ENCODE peak calls at places on chromosomes 1 and 21, in six cellular contexts. A is brain microvascular endothelial cell; V is body of pancreas; R is lower lobe of right lung; Z is CD8-positive, alpha-beta T cell; F is colonic mucosa. P is an unnamed sample. For H3K27me3, the result is how much of the 10 kb centered on the place peaks cover.

GRCh38 chr1:228457396-228458176 is 29.6 kb upstream of the RNF187 start:
- DNase-seq in R (peak), F (peak), V (peak), Z (peak), A (peak), P (peak)

GRCh38 chr1:201877877-201878339 is 10.8 kb upstream of the SHISA4 start:
- DNase-seq in R (no peak), Z (no peak), A (peak), V (peak), F (no peak), P (peak)

GRCh38 chr1:176469450-176469985 is 6.5 kb downstream of the PAPPA2 start:
- DNase-seq in Z (no peak), R (no peak), F (no peak), A (no peak), V (peak), P (no peak)

GRCh38 chr21:45487891-45488600 is 54.2 kb downstream of the SLC19A1 start:
- DNase-seq in Z (no peak), R (no peak), V (no peak), A (peak), F (no peak), P (no peak)

GRCh38 chr1:14755518-14756252 is 157.2 kb downstream of the KAZN start:
- DNase-seq in V (no peak), F (no peak), Z (no peak), R (no peak), A (no peak), P (no peak)

GRCh38 chr1:37845781-37846180 is 13.6 kb downstream of the MTF1 start:
- DNase-seq in Z (no peak), R (no peak), F (no peak), A (no peak), V (no peak), P (no peak)

GRCh38 chr1:156886583-156887302 is 6.8 kb upstream of the PEAR1 start:
- DNase-seq in A (no peak), V (no peak), F (no peak), R (no peak), Z (no peak), P (no peak)

GRCh38 chr1:64894438-64895196 is 71.7 kb downstream of the JAK1 start:
- DNase-seq in F (no peak), V (no peak), R (no peak), A (no peak), Z (no peak), P (no peak)

GRCh38 chr1:33763406-33763805 is 100.5 kb upstream of the HMGB4 start:
- DNase-seq in V (no peak), F (no peak), Z (no peak), R (no peak), A (peak), P (no peak)

GRCh38 chr1:153357853-153358690 is at the start of gene S100A9:
- DNase-seq in V (no peak), Z (peak), R (no peak), A (no peak), F (peak), P (peak)

GRCh38 chr1:180912801-180913616 is at the start of gene KIAA1614:
- DNase-seq in R (no peak), A (no peak), V (no peak), F (no peak), Z (no peak), P (no peak)

GRCh38 chr1:19006000-19006399 is 49.5 kb upstream of the IFFO2 start:
- DNase-seq in R (no peak), A (no peak), V (peak), F (peak), Z (no peak), P (no peak)

GRCh38 chr1:236009857-236010256 is 55.0 kb downstream of the NID1 start:
- DNase-seq in F (no peak), Z (no peak), R (no peak), A (peak), V (no peak), P (no peak)

GRCh38 chr1:12711421-12712005 is 4.4 kb upstream of the AADACL3 start:
- DNase-seq in F (no peak), R (no peak), A (no peak), V (no peak), Z (no peak), P (no peak)

GRCh38 chr1:38183094-38183493 is 136.5 kb upstream of the POU3F1 start:
- DNase-seq in V (no peak), A (no peak), R (no peak), Z (no peak), F (no peak), P (no peak)

GRCh38 chr1:85398391-85399064 is 66.4 kb downstream of the DDAH1 start:
- DNase-seq in V (no peak), F (no peak), R (no peak), A (peak), Z (no peak), P (no peak)

GRCh38 chr1:218344814-218345672 is at the start of gene TGFB2:
- DNase-seq in R (no peak), V (peak), A (peak), F (peak), Z (no peak), P (no peak)

GRCh38 chr1:66381626-66382275 is 152.2 kb upstream of the SGIP1 start:
- DNase-seq in A (no peak), R (no peak), F (no peak), Z (no peak), V (no peak), P (no peak)

GRCh38 chr1:35120458-35121133 is 41.4 kb downstream of the ZMYM1 start:
- DNase-seq in F (no peak), V (no peak), R (no peak), A (no peak), Z (peak), P (no peak)

GRCh38 chr1:169601096-169601881 is 15.0 kb upstream of the F5 start:
- DNase-seq in F (no peak), Z (no peak), R (no peak), A (no peak), V (no peak), P (no peak)

GRCh38 chr1:15836772-15837669 is 10.5 kb upstream of the SPEN start:
- DNase-seq in Z (peak), R (peak), A (no peak), V (peak), F (peak), P (peak)
- H3K4me3 ChIP-seq in Z (peak), R (peak), A (peak), V (no peak), F (peak), P (peak)

DNA sequence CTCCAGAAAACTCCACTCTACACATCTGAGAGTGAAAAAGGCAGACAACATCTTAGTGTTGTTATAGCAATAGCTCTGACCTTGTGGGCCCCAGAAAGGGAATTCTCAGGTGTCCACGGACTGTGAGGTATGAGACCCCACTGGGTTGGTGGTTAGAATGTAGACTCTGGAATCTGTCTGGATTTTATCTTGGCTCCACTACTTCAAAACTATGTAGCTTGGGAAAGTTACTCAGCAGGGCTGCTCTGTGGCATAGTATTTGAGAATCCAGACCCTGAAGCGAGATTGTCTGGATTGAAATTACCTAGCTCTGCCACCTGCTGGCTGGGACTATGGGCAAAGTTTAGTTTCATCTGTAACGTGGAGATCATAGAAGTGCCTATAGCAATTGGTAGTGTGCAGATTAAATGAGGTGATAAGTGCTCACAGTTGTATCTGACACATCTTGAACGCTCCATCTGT is 25.8 kb downstream of the PRDM2 start:
- DNase-seq in R (no peak), F (peak), A (peak), V (peak), Z (peak), P (no peak)
- H3K27me3 ChIP-seq in R (under half), F (under half), A (under half), V (under half), Z (under half), P (under half)

GRCh38 chr1:223136086-223136485 is 7.0 kb downstream of the TLR5 start:
- DNase-seq in Z (no peak), F (no peak), R (no peak), A (no peak), V (no peak), P (no peak)
- H3K27ac ChIP-seq in Z (no peak), F (no peak), R (peak), A (no peak), V (no peak), P (peak)

GRCh38 chr1:93678966-93679480 is 2.6 kb downstream of the BCAR3 start:
- DNase-seq in Z (no peak), R (no peak), V (no peak), A (no peak), F (no peak), P (no peak)
- H3K4me3 ChIP-seq in Z (no peak), R (no peak), V (no peak), A (no peak), F (no peak), P (no peak)

DNA sequence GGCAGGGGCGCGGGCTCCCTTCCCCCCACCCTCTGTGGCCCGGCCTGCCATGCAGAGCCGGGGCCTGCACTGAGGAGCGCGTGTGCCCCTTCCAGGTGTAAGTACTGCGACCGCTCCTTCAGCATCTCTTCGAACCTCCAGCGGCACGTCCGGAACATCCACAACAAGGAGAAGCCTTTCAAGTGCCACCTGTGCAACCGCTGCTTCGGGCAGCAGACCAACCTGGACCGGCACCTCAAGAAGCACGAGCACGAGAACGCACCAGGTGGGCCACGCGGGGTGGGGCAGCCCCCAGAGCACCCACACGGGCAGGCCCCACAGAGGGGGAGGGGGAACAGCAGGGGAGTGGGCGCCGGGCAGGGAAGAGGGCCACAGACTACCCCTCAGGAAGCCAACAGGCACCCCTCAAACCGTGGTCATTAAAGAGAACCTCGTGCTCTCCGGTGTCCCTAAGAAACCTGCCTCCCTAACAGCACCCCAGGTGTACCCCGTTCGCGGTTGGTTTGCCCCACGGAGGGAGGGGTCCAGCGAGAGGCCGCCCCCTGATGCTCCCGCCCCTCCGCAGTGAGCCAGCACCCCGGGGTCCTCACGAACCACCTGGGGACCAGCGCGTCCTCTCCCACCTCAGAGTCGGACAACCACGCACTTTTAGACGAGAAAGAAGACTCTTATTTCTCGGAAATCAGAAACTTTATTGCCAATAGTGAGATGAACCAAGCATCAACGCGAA is 28.8 kb upstream of the ARHGEF16 start:
- DNase-seq in A (no peak), F (no peak), V (no peak), R (no peak), Z (no peak), P (no peak)
- H3K27me3 ChIP-seq in A (under half), F (under half), V (under half), R (under half), Z (under half), P (under half)

GRCh38 chr1:28173980-28174297 is 2.6 kb downstream of the PTAFR start:
- DNase-seq in A (peak), F (no peak), R (peak), V (no peak), Z (no peak), P (peak)

GRCh38 chr1:28170036-28170596 is 6.4 kb downstream of the PTAFR start:
- DNase-seq in A (no peak), R (no peak), F (no peak), V (no peak), Z (no peak), P (peak)

GRCh38 chr1:28171246-28171645 is 5.2 kb downstream of the PTAFR start:
- DNase-seq in V (no peak), F (no peak), R (peak), Z (no peak), A (no peak), P (peak)

GRCh38 chr1:28172690-28173150 is 3.8 kb downstream of the PTAFR start:
- DNase-seq in R (peak), V (peak), F (peak), A (no peak), Z (peak), P (peak)

GRCh38 chr1:28173151-28173979 is 3.1 kb downstream of the PTAFR start:
- DNase-seq in R (peak), F (no peak), A (no peak), V (no peak), Z (no peak), P (peak)
- H3K27ac ChIP-seq in R (peak), F (peak), A (no peak), V (no peak), Z (no peak), P (no peak)

DNA sequence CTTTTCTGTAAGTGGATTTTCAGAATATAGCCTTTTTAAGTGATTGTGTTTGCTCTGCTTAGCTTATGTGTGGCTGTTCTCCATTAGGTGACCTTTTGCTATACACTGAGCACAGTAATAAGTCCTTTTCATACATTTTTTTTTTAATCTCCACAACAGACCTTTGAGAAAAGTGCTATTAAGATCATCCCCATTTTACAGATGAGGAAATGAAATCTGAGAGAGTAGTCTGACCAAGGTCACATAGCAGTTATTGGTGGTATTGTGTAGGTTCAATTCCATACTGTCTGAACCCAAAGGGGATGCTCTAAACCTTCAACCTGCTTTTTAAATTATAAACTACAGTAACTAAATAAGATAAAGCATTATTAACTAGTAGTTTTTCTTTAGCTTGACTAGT is 1.7 kb downstream of the PRRC2C start:
- DNase-seq in F (no peak), V (no peak), R (no peak), A (no peak), Z (no peak), P (no peak)
- H3K4me3 ChIP-seq in F (peak), V (no peak), R (peak), A (peak), Z (peak), P (peak)